ENCODE peak calls at places on chromosome 19, in four cellular contexts. U is neuronal stem cell, F is mesenchymal stem cell, T is H1. C is an unnamed sample.
A peak's percentile ranks its signal among the peaks of the same experiment; 100 is the strongest.

GRCh38 chr19:29098863-29099481 is 114.0 kb downstream of the UQCRFS1 start:
- DNase-seq in U (no peak), F (no peak), T (no peak), C (peak; percentile 80)

GRCh38 chr19:16541526-16542044 is 652 bp downstream of the CHERP start:
- DNase-seq in T (no peak), F (no peak), U (no peak), C (peak; percentile 36)

GRCh38 chr19:5017235-5017634 is 48.3 kb downstream of the KDM4B start:
- DNase-seq in T (no peak), U (no peak), F (no peak), C (peak; percentile 57)

GRCh38 chr19:41886761-41887710 is 4.1 kb downstream of the ARHGEF1 start:
- DNase-seq in U (no peak), T (no peak), F (no peak), C (no peak)

GRCh38 chr19:51097796-51098195 is 10.4 kb downstream of the CTU1 start:
- DNase-seq in F (no peak), U (no peak), T (no peak), C (no peak)

GRCh38 chr19:11736696-11737095 is 2.0 kb downstream of the ZNF823 start:
- DNase-seq in F (peak; percentile 68), U (no peak), T (no peak), C (peak; percentile 56)

GRCh38 chr19:6536138-6536671 is 5.4 kb downstream of the TNFSF9 start:
- DNase-seq in T (no peak), U (no peak), F (peak; percentile 29), C (no peak)

GRCh38 chr19:46967578-46968018 is 52.0 kb upstream of the NPAS1 start:
- DNase-seq in F (no peak), U (no peak), T (no peak), C (no peak)

GRCh38 chr19:49442793-49443365 is 1.6 kb upstream of the SLC17A7 start:
- DNase-seq in U (peak; percentile 92), T (peak; percentile 96), F (peak; percentile 92), C (peak; percentile 88)

GRCh38 chr19:55342044-55342531 is 2.4 kb downstream of the KMT5C start:
- DNase-seq in U (no peak), T (no peak), F (no peak), C (no peak)

GRCh38 chr19:55339225-55340143 is at the start of gene KMT5C:
- DNase-seq in T (peak; percentile 100), U (peak; percentile 100), F (peak; percentile 100), C (peak; percentile 100)

GRCh38 chr19:55341191-55342043 is 1.7 kb downstream of the KMT5C start:
- DNase-seq in T (no peak), F (peak; percentile 65), U (peak; percentile 84), C (peak; percentile 50)

GRCh38 chr19:55340784-55341147 is 1.1 kb downstream of the KMT5C start:
- DNase-seq in F (peak; percentile 27), U (no peak), T (no peak), C (no peak)

DNA sequence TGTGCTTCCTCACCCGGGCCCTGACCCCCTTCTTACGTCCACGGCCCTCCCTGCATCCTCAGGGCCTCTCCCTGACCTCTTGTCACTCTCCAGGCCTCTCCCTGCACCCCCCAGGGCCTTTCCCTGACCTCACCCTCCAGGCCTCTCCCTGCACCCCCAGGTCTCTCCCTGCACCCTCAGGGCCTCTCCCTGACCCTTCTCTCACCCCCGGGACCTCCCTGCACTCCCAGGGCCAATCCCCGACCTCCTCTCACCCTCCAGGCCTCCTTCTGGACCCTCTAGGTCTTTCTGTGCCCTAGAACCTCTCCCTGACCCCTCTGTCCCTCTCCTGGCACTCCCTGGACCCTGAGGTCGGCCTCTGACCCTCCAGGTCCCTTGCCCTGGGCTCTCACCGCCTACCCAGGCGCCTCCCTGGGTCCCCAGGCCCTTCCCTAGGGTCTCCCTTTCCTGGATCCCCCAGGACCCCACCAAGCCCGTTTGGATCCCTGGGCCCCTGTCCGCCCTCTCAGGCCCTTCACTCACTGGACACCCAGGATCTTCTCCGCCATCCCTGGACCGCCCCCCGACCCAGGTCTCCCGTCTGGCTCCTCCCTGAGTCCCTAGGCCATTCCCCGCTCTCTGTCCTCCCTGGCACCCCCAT is 588 bp downstream of the KMT5C start:
- DNase-seq in F (no peak), T (no peak), U (no peak), C (no peak)
- H2BK12ac ChIP-seq in F (peak overlapping the region; percentile 92), T (peak overlapping the region; percentile 50), U (no peak overlapping the region), C (peak overlapping the region; percentile 67)

GRCh38 chr19:31173991-31174390 is 175.2 kb downstream of the TSHZ3 start:
- DNase-seq in F (no peak), U (no peak), T (no peak), C (no peak)
- H3K4me3 ChIP-seq in F (no peak overlapping the region), U (no peak overlapping the region), T (no peak overlapping the region), C (no peak overlapping the region)

GRCh38 chr19:18775586-18776287 is 15.4 kb downstream of the COMP start:
- DNase-seq in T (no peak), U (no peak), F (peak; percentile 28), C (no peak)

GRCh38 chr19:18772620-18773587 is 18.2 kb downstream of the COMP start:
- DNase-seq in F (no peak), U (no peak), T (no peak), C (peak; percentile 17)

GRCh38 chr19:18773682-18774081 is 17.4 kb downstream of the COMP start:
- DNase-seq in T (no peak), U (no peak), F (no peak), C (no peak)

GRCh38 chr19:18774782-18775444 is 16.2 kb downstream of the COMP start:
- DNase-seq in T (no peak), F (no peak), U (no peak), C (no peak)

DNA sequence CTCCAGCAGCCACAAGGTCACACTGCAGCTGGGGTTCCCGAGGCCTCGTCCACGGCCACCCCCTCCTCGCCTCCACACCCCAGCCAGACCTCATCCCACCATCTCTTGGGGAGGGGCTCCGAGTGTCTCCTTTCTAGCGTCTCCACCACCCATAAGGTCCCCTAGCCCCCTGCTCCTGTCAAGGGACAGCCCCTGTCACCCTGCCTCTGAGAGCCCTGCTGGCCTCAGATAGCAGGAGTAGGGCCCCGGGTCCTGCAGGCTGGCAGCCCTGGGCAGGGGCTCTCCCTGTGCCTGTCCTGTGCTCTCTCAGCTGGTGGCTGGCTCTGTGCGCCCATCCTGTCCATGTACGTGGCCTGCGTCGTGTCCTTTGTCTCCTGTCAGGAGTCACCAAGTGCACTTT is 17.0 kb downstream of the COMP start:
- DNase-seq in U (no peak), T (no peak), F (no peak), C (no peak)
- H3K4ac ChIP-seq in U (no peak overlapping the region), T (no peak overlapping the region), F (no peak overlapping the region), C (no peak overlapping the region)

DNA sequence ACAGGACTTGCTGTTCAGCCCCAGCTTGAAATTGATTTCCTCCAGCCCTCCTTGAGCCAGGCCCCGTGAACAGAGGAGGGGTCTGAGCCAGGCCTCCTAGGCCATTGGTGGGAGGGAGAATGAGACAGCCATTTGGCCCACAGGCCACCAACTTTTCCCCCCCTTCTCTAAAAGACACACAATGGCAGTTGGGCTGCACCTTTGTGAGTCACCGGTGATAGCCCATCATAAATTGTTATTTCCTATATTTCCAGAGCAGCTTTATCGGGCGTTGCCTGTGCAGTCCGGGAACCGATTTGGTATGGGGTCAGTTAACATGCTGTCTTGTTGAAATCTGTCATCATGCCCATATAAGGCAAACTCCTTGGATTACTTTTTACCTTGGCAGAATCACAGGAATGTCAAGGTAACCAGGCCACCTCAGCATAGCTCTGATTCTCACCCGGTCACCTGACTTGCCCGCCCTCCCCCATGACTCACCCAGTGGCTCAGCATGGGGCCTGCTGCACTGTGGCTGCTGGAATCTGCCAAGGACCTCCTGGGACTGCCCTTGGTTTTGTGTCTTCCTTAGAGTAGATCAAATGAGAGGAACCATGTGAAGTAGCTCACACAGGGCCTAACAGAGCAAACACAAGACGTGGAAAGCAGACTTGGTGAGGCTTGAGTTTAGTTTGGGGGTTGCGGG is 36.1 kb downstream of the ACTN4 start:
- DNase-seq in F (peak; percentile 92), T (peak; percentile 85), U (no peak), C (peak; percentile 96)
- H2BK12ac ChIP-seq in F (peak overlapping the region; percentile 70), T (peak overlapping the region; percentile 96), U (peak overlapping the region; percentile 24), C (peak overlapping the region; percentile 89)

DNA sequence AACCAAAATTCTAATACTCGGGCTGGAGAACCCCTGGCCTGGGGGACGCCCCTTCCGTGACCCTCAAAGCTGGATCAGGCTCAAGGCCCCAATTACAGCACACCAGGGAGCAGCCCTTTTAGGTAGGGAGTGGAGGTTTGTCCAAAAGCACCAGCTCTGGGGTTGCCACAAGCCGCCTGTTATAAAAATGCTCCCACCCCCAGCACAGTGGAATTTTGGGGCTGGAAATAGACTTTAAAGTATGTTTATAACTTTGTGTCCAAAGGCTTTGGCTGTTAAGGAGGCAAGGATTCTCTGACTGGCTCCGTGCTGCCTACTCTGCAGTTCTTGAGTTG is 564 bp upstream of the GMIP start:
- DNase-seq in T (no peak), F (no peak), U (no peak), C (no peak)
- H3K4me3 ChIP-seq in T (peak overlapping the region; percentile 81), F (no peak overlapping the region), U (peak overlapping the region; percentile 81), C (no peak overlapping the region)

GRCh38 chr19:35905178-35905727 is 2.8 kb downstream of the TYROBP start:
- DNase-seq in T (no peak), F (peak; percentile 48), U (no peak), C (no peak)
- H3K4ac ChIP-seq in T (no peak overlapping the region), F (no peak overlapping the region), U (no peak overlapping the region), C (no peak overlapping the region)

C was measured in trophoblast cell.